ENCODE peak calls at places on chromosomes 13 and 19, in nine cellular contexts. B, Y, C, U, E, F, L, M and N are unnamed samples.

GRCh38 chr19:5961969-5962945 is 15.7 kb downstream of the RANBP3 start:
- DNase-seq in B (no peak), Y (no peak), C (no peak), U (no peak), E (peak), F (no peak), L (peak), M (no peak), N (peak)

GRCh38 chr19:19356901-19357566 is 36.4 kb downstream of the MAU2 start:
- DNase-seq in B (no peak), Y (no peak), C (no peak), U (no peak), E (no peak), F (no peak), L (no peak), M (no peak), N (no peak)

GRCh38 chr13:101417043-101417406 is 717 bp upstream of the NALCN start:
- DNase-seq in B (no peak), Y (peak), C (peak), U (no peak), E (peak), F (peak), L (peak), M (no peak), N (no peak)

GRCh38 chr13:62357887-62358645 is 942.4 kb upstream of the PCDH20 start:
- DNase-seq in B (no peak), Y (peak), C (peak), U (peak), E (no peak), F (no peak), L (peak), M (no peak), N (peak)

GRCh38 chr13:71873418-71874276 is 6.6 kb upstream of the DACH1 start:
- DNase-seq in B (no peak), Y (no peak), C (no peak), U (no peak), E (no peak), F (no peak), L (no peak), M (no peak), N (no peak)

GRCh38 chr19:19502808-19503602 is 12.3 kb downstream of the TSSK6 start:
- DNase-seq in B (peak), Y (no peak), C (no peak), U (no peak), E (no peak), F (no peak), L (no peak), M (no peak), N (no peak)

GRCh38 chr13:102580552-102581169 is 16.1 kb upstream of the TPP2 start:
- DNase-seq in B (no peak), Y (peak), C (no peak), U (peak), E (no peak), F (peak), L (peak), M (no peak), N (peak)

GRCh38 chr19:13044160-13044853 is 49.0 kb downstream of the NFIX start:
- DNase-seq in B (no peak), Y (no peak), C (no peak), U (no peak), E (no peak), F (peak), L (no peak), M (no peak), N (no peak)

GRCh38 chr19:39998511-39998910 is 1.7 kb downstream of the ZNF546 start:
- DNase-seq in B (no peak), Y (no peak), C (no peak), U (peak), E (no peak), F (peak), L (no peak), M (no peak), N (no peak)

GRCh38 chr13:36275190-36276002 is 22.2 kb downstream of the CCDC169 start:
- DNase-seq in B (no peak), Y (peak), C (no peak), U (peak), E (peak), F (no peak), L (peak), M (no peak), N (peak)

GRCh38 chr19:16327501-16327900 is 2.9 kb downstream of the KLF2 start:
- DNase-seq in B (no peak), Y (no peak), C (no peak), U (no peak), E (no peak), F (no peak), L (peak), M (no peak), N (peak)

GRCh38 chr13:47433461-47434005 is 536.7 kb upstream of the HTR2A start:
- DNase-seq in B (no peak), Y (no peak), C (no peak), U (no peak), E (no peak), F (no peak), L (no peak), M (no peak), N (no peak)

GRCh38 chr19:14369399-14370168 is 11.7 kb upstream of the ADGRE5 start:
- DNase-seq in B (no peak), Y (no peak), C (no peak), U (no peak), E (no peak), F (no peak), L (peak), M (no peak), N (peak)

DNA sequence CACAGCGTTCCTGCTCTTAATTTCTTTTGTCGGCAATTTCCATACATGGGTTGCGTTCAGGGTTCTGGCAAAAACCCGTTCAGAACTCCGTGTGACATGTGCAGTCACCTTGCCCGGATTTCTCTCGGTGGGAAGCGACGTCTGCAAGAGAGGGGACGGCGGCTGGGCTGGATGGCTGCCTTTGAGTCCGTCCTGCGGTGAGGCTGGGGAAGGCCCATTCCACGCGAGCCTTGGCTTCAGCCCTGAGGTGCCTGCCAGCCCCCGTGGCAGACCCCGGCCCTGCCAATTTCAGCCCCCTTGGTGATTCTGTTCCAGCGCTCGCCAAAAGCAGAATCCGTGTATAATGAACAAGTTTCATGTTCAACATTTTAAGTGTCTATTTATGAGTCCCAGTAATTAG is 72.6 kb upstream of the TSHZ3 start:
- DNase-seq in B (no peak), Y (no peak), C (no peak), U (no peak), E (no peak), F (no peak), L (no peak), M (no peak), N (no peak)
- H3K4me3 ChIP-seq in B (no peak), Y (no peak), C (no peak), U (no peak), E (no peak), F (no peak), L (no peak), M (no peak), N (no peak)

GRCh38 chr13:95564091-95564490 is 11.6 kb downstream of the CLDN10 start:
- DNase-seq in B (no peak), Y (peak), C (no peak), U (no peak), E (no peak), F (no peak), L (peak), M (no peak), N (no peak)
- TF ChIP-seq CTCF in B (no peak), Y (peak), C (peak), U (no peak), E (no peak), F (peak), L (peak), M (no peak), N (no peak)

DNA sequence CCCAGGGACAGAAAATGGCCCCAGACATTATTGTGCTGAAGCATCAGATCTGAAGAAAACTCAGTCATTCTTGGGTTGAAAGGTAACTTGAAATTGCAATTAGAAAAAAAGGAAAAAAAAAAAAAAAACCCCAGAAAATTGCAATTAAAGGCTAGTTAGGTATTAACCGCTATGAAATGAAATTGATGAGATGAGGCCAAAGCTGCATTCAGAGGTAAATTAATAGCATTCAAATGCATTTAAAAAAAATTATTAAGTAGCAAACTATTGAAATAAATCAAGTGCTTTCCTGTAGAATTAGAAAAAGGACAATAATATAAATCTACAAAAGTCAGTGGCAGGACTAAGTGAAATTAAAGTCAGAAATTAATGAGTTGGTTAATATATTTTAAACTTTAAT is 6.4 kb downstream of the PGLS start:
- DNase-seq in B (no peak), Y (peak), C (no peak), U (no peak), E (no peak), F (no peak), L (no peak), M (no peak), N (no peak)
- H3K4me3 ChIP-seq in B (no peak), Y (no peak), C (no peak), U (no peak), E (no peak), F (no peak), L (no peak), M (no peak), N (no peak)

DNA sequence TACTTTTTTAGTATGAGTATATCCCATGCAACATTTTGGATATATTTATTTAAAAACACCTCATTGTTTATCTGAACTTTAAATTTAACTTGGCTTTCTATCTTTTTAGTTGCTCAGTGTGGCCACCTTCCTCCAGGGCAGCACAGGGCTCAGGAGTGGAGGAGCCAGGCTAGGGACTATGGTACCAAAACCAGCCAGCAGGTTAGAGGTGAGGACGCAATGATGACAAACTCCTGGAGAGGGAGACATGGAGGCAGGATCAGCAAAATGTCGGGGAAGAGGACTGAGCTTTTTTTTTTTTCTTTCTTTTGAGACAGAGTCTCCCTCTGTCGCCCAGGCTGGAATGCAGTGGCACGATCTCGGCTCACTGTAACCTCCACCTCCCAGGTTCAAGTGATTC is 29.6 kb upstream of the CALM3 start:
- DNase-seq in B (no peak), Y (peak), C (no peak), U (peak), E (no peak), F (peak), L (peak), M (no peak), N (no peak)
- TF ChIP-seq CTCF in B (no peak), Y (peak), C (peak), U (peak), E (no peak), F (no peak), L (peak), M (no peak), N (peak)

DNA sequence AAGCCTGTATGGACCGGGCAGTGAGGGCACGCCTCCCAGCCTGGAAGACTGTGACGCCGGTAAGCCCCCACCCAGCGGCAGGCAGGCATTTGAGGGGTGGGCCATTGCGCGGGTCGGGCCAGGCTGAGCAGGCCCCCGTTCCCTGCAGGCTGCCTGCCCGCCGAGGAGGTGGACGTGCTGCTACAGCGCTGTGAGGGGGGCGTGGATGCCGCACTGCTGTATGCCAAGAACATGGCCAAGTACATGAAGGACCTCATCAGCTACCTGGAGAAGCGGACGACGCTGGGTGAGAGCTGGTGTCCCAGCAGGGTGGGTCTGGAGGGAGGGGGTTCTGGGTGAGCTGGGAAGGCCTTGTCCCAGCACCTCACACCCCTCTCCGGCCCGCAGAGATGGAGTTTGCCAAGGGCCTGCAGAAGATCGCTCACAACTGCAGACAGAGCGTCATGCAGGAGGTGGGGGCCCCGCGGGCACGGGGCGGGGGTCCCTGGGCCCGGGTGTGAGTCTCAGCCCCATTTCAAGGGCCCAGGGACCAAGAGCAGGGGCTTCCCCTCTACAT is 7.1 kb downstream of the ARHGAP45 start:
- DNase-seq in B (no peak), Y (no peak), C (no peak), U (no peak), E (no peak), F (no peak), L (no peak), M (no peak), N (no peak)
- H3K4me3 ChIP-seq in B (peak), Y (peak), C (no peak), U (no peak), E (no peak), F (no peak), L (no peak), M (no peak), N (no peak)

GRCh38 chr19:47651132-47651531 is 42.2 kb downstream of the BICRA start:
- DNase-seq in B (no peak), Y (no peak), C (no peak), U (no peak), E (no peak), F (no peak), L (no peak), M (no peak), N (no peak)

GRCh38 chr19:47649588-47649987 is 40.7 kb downstream of the BICRA start:
- DNase-seq in B (no peak), Y (no peak), C (no peak), U (no peak), E (no peak), F (no peak), L (no peak), M (no peak), N (no peak)

GRCh38 chr19:47652285-47652684 is 43.4 kb downstream of the BICRA start:
- DNase-seq in B (no peak), Y (no peak), C (no peak), U (no peak), E (no peak), F (no peak), L (no peak), M (no peak), N (no peak)

GRCh38 chr19:47650695-47651094 is 41.8 kb downstream of the BICRA start:
- DNase-seq in B (no peak), Y (no peak), C (no peak), U (no peak), E (no peak), F (no peak), L (no peak), M (no peak), N (no peak)

GRCh38 chr19:47651691-47652090 is 42.8 kb downstream of the BICRA start:
- DNase-seq in B (no peak), Y (no peak), C (no peak), U (no peak), E (no peak), F (no peak), L (no peak), M (no peak), N (no peak)
- TF ChIP-seq CTCF in B (no peak), Y (peak), C (no peak), U (no peak), E (no peak), F (no peak), L (no peak), M (no peak), N (no peak)

GRCh38 chr13:21216332-21216731 is 39.9 kb downstream of the MRPL57 start:
- DNase-seq in B (no peak), Y (no peak), C (no peak), U (no peak), E (no peak), F (no peak), L (no peak), M (no peak), N (no peak)
- H3K4me3 ChIP-seq in B (no peak), Y (no peak), C (no peak), U (no peak), E (no peak), F (no peak), L (no peak), M (no peak), N (no peak)